ENCODE peak calls at places on chromosome 15, in four cellular contexts. N is Karpas-422, T is adrenal gland, I is left ventricle myocardium inferior. D is an unnamed sample. For H3K4me1, the result is how much of the 10 kb centered on the place peaks cover.

GRCh38 chr15:101675015-101675414 is 22.8 kb upstream of the TM2D3 start:
- DNase-seq in I (no peak), N (no peak), T (no peak), D (no peak)

GRCh38 chr15:91228391-91228790 is 128.3 kb downstream of the SV2B start:
- DNase-seq in T (no peak), I (no peak), N (no peak), D (no peak)

GRCh38 chr15:41870689-41871081 is 23.2 kb downstream of the SPTBN5 start:
- DNase-seq in T (peak), N (no peak), I (no peak), D (no peak)

GRCh38 chr15:59256538-59256937 is 49.9 kb downstream of the LDHAL6B start:
- DNase-seq in N (no peak), T (no peak), I (no peak), D (no peak)

GRCh38 chr15:88625943-88626741 is 5.0 kb downstream of the AEN start:
- DNase-seq in N (no peak), T (no peak), I (no peak), D (no peak)

GRCh38 chr15:101128191-101128590 is 123.7 kb downstream of the CHSY1 start:
- DNase-seq in I (no peak), N (no peak), T (no peak), D (no peak)

GRCh38 chr15:32979710-32980109 is 214.8 kb downstream of the FMN1 start:
- DNase-seq in N (no peak), I (no peak), T (no peak), D (no peak)

GRCh38 chr15:70748281-70748747 is 15.0 kb downstream of the UACA start:
- DNase-seq in I (peak), T (peak), N (no peak), D (peak)

GRCh38 chr15:54304321-54304720 is 326.1 kb downstream of the UNC13C start:
- DNase-seq in T (no peak), N (no peak), I (no peak), D (no peak)

GRCh38 chr15:63797103-63797502 is 36.6 kb downstream of the HERC1 start:
- DNase-seq in I (no peak), T (no peak), N (no peak), D (no peak)

GRCh38 chr15:63793046-63793483 is 40.7 kb downstream of the HERC1 start:
- DNase-seq in T (no peak), N (no peak), I (no peak), D (no peak)

GRCh38 chr15:63791236-63791635 is 42.5 kb downstream of the HERC1 start:
- DNase-seq in I (no peak), T (no peak), N (no peak), D (no peak)

GRCh38 chr15:63794271-63794670 is 39.5 kb downstream of the HERC1 start:
- DNase-seq in T (no peak), N (no peak), I (no peak), D (no peak)

DNA sequence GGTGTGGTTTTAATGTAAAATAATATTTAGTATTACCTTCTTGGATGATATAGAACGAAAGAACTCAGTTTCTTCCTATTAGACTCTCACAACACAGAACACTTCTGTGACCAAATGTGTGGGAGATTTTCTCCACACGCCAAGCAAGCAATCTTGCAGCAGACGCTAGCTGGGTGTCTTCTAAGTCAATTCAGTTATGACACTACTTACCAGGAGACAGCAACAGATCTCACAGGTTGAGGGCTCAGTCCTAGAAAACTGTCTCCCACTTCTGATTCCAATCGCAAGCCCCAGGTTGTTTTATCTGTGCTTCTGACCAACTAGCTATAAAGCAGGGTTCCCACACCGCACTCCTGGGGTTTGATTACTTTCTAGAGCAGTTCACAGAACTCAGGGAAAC is 41.2 kb downstream of the HERC1 start:
- DNase-seq in T (no peak), N (no peak), I (no peak), D (no peak)
- H3K4me1 ChIP-seq in T (under half), N (under half), I (half or more), D (under half)

GRCh38 chr15:75616766-75617165 is 8.8 kb downstream of the SNUPN start:
- DNase-seq in I (no peak), T (no peak), N (no peak), D (no peak)
- H3K4me1 ChIP-seq in I (under half), T (under half), N (under half), D (under half)

GRCh38 chr15:64009798-64010241 is 36.5 kb downstream of the DAPK2 start:
- DNase-seq in I (no peak), T (no peak), N (peak), D (no peak)

GRCh38 chr15:64010719-64011118 is 35.6 kb downstream of the DAPK2 start:
- DNase-seq in N (peak), I (peak), T (peak), D (peak)

GRCh38 chr15:64016257-64016656 is 30.0 kb downstream of the DAPK2 start:
- DNase-seq in N (no peak), I (no peak), T (no peak), D (no peak)

GRCh38 chr15:64014995-64015394 is 31.3 kb downstream of the DAPK2 start:
- DNase-seq in T (peak), I (peak), N (no peak), D (peak)

GRCh38 chr15:64013179-64014043 is 32.9 kb downstream of the DAPK2 start:
- DNase-seq in I (no peak), T (no peak), N (no peak), D (no peak)
- H3K4me1 ChIP-seq in I (half or more), T (under half), N (half or more), D (under half)

DNA sequence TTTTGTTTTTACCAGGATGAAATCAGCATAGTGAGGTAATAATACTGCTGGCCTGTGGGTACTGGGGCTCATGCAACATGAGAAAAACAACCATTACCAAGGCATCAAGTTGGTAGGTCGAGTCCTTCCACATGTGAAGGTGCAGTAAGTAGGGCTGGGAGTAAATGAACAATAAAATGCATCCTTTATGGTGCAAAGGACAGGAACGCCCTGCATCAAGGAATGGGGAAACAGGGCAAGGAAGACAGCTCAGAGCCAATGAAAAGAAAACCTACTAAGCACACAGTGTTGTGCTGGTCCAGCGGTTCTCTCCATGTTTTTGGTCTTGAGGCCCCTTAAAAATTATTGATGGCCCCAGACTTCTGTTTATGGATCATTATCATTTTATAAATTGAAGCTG is 168.5 kb upstream of the TPM1 start:
- DNase-seq in I (no peak), N (no peak), T (no peak), D (no peak)
- H3K4me1 ChIP-seq in I (under half), N (under half), T (under half), D (under half)

DNA sequence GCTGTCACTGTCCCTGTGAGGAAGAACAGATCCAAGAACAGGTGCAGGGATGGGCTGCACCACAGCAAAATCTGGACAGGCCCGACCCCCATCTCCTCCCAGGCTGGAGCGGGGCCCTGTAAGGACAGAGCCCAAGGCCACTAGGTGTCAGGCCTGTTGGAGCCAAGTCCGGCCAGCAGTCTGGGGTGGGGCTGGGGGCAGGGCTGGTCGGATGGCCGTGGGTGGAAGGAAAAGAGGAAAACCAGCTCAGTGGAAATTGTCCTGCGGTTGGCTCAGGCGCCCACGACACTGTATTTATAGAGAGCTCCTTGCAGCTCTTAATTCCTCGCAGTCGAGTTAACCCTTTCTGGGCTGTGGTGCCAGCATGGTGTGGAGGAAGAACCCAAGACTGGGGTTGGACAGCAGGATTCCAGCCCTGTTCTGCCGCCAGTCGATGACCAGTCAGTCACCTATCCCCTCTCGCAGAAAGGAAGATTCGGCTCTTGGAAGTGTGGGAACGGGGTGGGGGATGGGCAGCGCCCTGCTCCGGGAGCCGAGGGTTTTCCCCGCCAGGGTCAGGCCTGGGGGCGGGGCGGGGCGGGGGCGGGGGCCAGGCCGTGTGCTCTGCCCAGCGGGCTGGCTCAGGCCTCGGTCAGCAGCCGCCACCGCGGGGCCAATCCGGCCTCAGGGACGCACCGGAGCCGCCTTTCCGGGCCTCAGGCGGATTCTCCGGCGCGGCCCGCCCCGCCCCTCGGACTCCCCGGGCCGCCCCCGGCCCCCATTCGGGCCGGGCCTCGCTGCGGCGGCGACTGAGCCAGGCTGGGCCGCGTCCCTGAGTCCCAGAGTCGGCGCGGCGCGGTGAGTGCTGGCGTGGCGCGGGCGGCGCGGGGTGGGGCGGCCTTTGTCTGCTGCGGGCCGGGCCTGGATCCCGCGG is at the start of gene CD276:
- DNase-seq in T (peak), I (peak), N (no peak), D (peak)
- H3K4me1 ChIP-seq in T (under half), I (half or more), N (under half), D (under half)